ENCODE peak calls at places on chromosomes 7 and 10, in four cellular contexts. One of them, this sample, is unnamed. For H3K4me1, the result is how much of the 10 kb centered on the place peaks cover.

GRCh38 chr7:87510430-87510875 is 35.0 kb upstream of the ABCB4 start:
- DNase-seq in K562: peak
- DNase-seq in HCT116: no peak
- DNase-seq in GM12878: no peak
- DNase-seq in this sample: no peak

GRCh38 chr10:75431180-75432111 is at the start of gene LRMDA:
- DNase-seq in K562: no peak
- DNase-seq in HCT116: no peak
- DNase-seq in GM12878: no peak
- DNase-seq in this sample: no peak

GRCh38 chr10:16458196-16458977 is 21.6 kb downstream of the PTER start:
- DNase-seq in K562: no peak
- DNase-seq in HCT116: no peak
- DNase-seq in GM12878: no peak
- DNase-seq in this sample: no peak

GRCh38 chr10:48804740-48805182 is 120.1 kb downstream of the WDFY4 start:
- DNase-seq in K562: peak
- DNase-seq in HCT116: no peak
- DNase-seq in GM12878: peak
- DNase-seq in this sample: no peak

GRCh38 chr7:86926732-86927131 is 132.7 kb downstream of the ELAPOR2 start:
- DNase-seq in K562: peak
- DNase-seq in HCT116: peak
- DNase-seq in GM12878: no peak
- DNase-seq in this sample: no peak

GRCh38 chr10:118725784-118726507 is 28.8 kb downstream of the CACUL1 start:
- DNase-seq in K562: no peak
- DNase-seq in HCT116: no peak
- DNase-seq in GM12878: no peak
- DNase-seq in this sample: no peak

GRCh38 chr10:76649723-76650127 is 987.9 kb downstream of the KCNMA1 start:
- DNase-seq in K562: no peak
- DNase-seq in HCT116: no peak
- DNase-seq in GM12878: no peak
- DNase-seq in this sample: no peak

GRCh38 chr10:96176985-96177384 is 46.9 kb downstream of the ZNF518A start:
- DNase-seq in K562: no peak
- DNase-seq in HCT116: no peak
- DNase-seq in GM12878: no peak
- DNase-seq in this sample: no peak

GRCh38 chr7:151086802-151087246 is 549 bp downstream of the AGAP3 start:
- DNase-seq in K562: peak
- DNase-seq in HCT116: no peak
- DNase-seq in GM12878: no peak
- DNase-seq in this sample: no peak

GRCh38 chr10:72523062-72523461 is 102.8 kb downstream of the MICU1 start:
- DNase-seq in K562: no peak
- DNase-seq in HCT116: no peak
- DNase-seq in GM12878: no peak
- DNase-seq in this sample: no peak

GRCh38 chr10:67793313-67793712 is 44.7 kb downstream of the DNAJC12 start:
- DNase-seq in K562: no peak
- DNase-seq in HCT116: no peak
- DNase-seq in GM12878: no peak
- DNase-seq in this sample: no peak

GRCh38 chr10:121043124-121043849 is 192.1 kb downstream of the WDR11 start:
- DNase-seq in K562: no peak
- DNase-seq in HCT116: no peak
- DNase-seq in GM12878: no peak
- DNase-seq in this sample: no peak

GRCh38 chr7:155205368-155206285 is 92.1 kb upstream of the INSIG1 start:
- DNase-seq in K562: peak
- DNase-seq in HCT116: peak
- DNase-seq in GM12878: peak
- DNase-seq in this sample: peak

GRCh38 chr7:71019703-71020102 is 112.2 kb upstream of the GALNT17 start:
- DNase-seq in K562: no peak
- DNase-seq in HCT116: no peak
- DNase-seq in GM12878: no peak
- DNase-seq in this sample: no peak

GRCh38 chr10:29688230-29688634 is 53.5 kb upstream of the SVIL start:
- DNase-seq in K562: no peak
- DNase-seq in HCT116: peak
- DNase-seq in GM12878: no peak
- DNase-seq in this sample: no peak
- TF ChIP-seq SIN3A in K562: no peak
- TF ChIP-seq SIN3A in HCT116: no peak
- TF ChIP-seq SIN3A in GM12878: no peak
- TF ChIP-seq SIN3A in this sample: no peak

GRCh38 chr10:14588084-14588937 is 186.4 kb downstream of the FAM107B start:
- DNase-seq in K562: no peak
- DNase-seq in HCT116: no peak
- DNase-seq in GM12878: no peak
- DNase-seq in this sample: no peak
- H3K4me1 ChIP-seq in K562: under half
- H3K4me1 ChIP-seq in HCT116: half or more
- H3K4me1 ChIP-seq in GM12878: half or more
- H3K4me1 ChIP-seq in this sample: under half

GRCh38 chr7:94276046-94276445 is 118.6 kb upstream of the COL1A2 start:
- DNase-seq in K562: no peak
- DNase-seq in HCT116: no peak
- DNase-seq in GM12878: no peak
- DNase-seq in this sample: no peak

GRCh38 chr7:94277236-94277635 is 117.5 kb upstream of the COL1A2 start:
- DNase-seq in K562: no peak
- DNase-seq in HCT116: no peak
- DNase-seq in GM12878: no peak
- DNase-seq in this sample: no peak

GRCh38 chr7:94274828-94275227 is 119.9 kb upstream of the COL1A2 start:
- DNase-seq in K562: no peak
- DNase-seq in HCT116: no peak
- DNase-seq in GM12878: no peak
- DNase-seq in this sample: no peak

GRCh38 chr7:94272821-94273583 is 121.7 kb upstream of the COL1A2 start:
- DNase-seq in K562: no peak
- DNase-seq in HCT116: no peak
- DNase-seq in GM12878: no peak
- DNase-seq in this sample: no peak

GRCh38 chr7:94276797-94277196 is 117.9 kb upstream of the COL1A2 start:
- DNase-seq in K562: no peak
- DNase-seq in HCT116: no peak
- DNase-seq in GM12878: no peak
- DNase-seq in this sample: no peak
- TF ChIP-seq SIN3A in K562: no peak
- TF ChIP-seq SIN3A in HCT116: no peak
- TF ChIP-seq SIN3A in GM12878: no peak
- TF ChIP-seq SIN3A in this sample: no peak

GRCh38 chr7:43747703-43748102 is 10.8 kb upstream of the BLVRA start:
- DNase-seq in K562: no peak
- DNase-seq in HCT116: no peak
- DNase-seq in GM12878: no peak
- DNase-seq in this sample: no peak
- H3K4me1 ChIP-seq in K562: under half
- H3K4me1 ChIP-seq in HCT116: under half
- H3K4me1 ChIP-seq in GM12878: under half
- H3K4me1 ChIP-seq in this sample: under half

DNA sequence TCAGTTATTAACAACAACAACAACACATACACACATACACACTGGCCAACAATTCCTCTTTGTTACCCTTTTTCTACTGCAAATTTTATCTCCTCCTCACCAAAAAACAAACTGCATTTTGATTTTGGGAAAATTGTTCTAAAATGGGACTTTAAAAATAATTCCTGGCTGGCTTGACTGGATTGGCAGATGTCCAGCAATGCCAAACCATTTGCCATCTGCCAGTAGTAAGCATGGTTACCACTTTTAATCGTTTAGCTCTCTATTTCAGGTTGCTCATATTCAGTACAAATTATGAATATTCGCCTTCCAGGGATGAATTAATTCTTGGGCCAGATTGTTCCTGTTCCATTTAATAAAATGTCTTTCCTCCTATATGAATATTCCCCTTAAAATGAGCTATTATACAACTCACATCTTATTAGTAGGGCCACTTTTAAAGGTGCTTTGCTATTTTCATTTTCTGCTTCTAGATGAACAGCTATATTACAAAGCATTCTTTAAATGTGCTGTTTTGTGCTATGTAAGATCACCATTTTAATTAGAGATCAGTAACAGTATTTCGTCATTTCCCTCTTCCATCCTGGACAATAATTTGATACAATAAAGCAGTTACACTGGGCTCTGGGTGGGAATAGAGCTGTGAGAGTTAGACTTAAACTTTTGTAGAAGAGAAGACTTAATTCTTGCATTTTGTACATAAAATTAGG is 35.6 kb downstream of the SMNDC1 start:
- DNase-seq in K562: no peak
- DNase-seq in HCT116: no peak
- DNase-seq in GM12878: no peak
- DNase-seq in this sample: no peak
- TF ChIP-seq SIN3A in K562: no peak
- TF ChIP-seq SIN3A in HCT116: no peak
- TF ChIP-seq SIN3A in GM12878: no peak
- TF ChIP-seq SIN3A in this sample: no peak

DNA sequence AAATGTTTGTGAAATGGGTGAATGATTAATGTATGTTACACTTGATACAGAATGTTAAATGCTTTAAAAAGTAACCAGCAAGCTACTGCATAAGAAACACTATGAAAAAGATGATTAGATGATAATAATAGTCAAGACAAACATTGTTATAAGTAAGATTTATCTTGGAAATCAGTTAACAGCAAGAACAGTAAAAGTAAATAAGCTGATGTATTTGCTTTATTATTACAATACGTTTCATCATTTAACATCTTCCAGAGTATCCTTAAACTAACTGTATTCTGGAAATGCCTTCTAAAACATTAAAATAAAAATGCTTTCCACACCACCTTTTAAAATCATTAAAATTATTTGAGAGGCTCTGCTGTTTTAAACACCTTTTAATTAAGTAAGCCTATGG is 204.6 kb downstream of the RELN start:
- DNase-seq in K562: no peak
- DNase-seq in HCT116: no peak
- DNase-seq in GM12878: no peak
- DNase-seq in this sample: no peak
- H3K4me1 ChIP-seq in K562: under half
- H3K4me1 ChIP-seq in HCT116: under half
- H3K4me1 ChIP-seq in GM12878: under half
- H3K4me1 ChIP-seq in this sample: under half